ENCODE peak calls at places on chromosomes 3 and 15, in four cellular contexts. One of them, this sample, is unnamed.

GRCh38 chr3:15610083-15610482 is 8.5 kb downstream of the BTD start:
- DNase-seq in A549: peak
- DNase-seq in NB4: peak
- DNase-seq in tibial nerve: no peak
- DNase-seq in this sample: no peak

GRCh38 chr3:177569193-177569592 is 371.9 kb upstream of the TBL1XR1 start:
- DNase-seq in tibial nerve: no peak
- DNase-seq in NB4: no peak
- DNase-seq in A549: no peak
- DNase-seq in this sample: no peak

GRCh38 chr15:29094711-29095110 is 174.9 kb downstream of the NSMCE3 start:
- DNase-seq in A549: no peak
- DNase-seq in tibial nerve: no peak
- DNase-seq in NB4: no peak
- DNase-seq in this sample: no peak

GRCh38 chr3:36149447-36149865 is 230.8 kb upstream of the STAC start:
- DNase-seq in NB4: no peak
- DNase-seq in A549: no peak
- DNase-seq in tibial nerve: no peak
- DNase-seq in this sample: no peak

GRCh38 chr15:68310178-68310810 is 32.7 kb downstream of the FEM1B start:
- DNase-seq in tibial nerve: peak
- DNase-seq in NB4: no peak
- DNase-seq in A549: no peak
- DNase-seq in this sample: no peak

GRCh38 chr3:194586839-194587238 is 46.4 kb downstream of the TMEM44 start:
- DNase-seq in NB4: no peak
- DNase-seq in tibial nerve: no peak
- DNase-seq in A549: no peak
- DNase-seq in this sample: no peak

GRCh38 chr15:74264081-74264501 is 28.0 kb downstream of the CCDC33 start:
- DNase-seq in tibial nerve: no peak
- DNase-seq in A549: no peak
- DNase-seq in NB4: no peak
- DNase-seq in this sample: no peak

GRCh38 chr15:75043509-75044257 is 20.3 kb downstream of the PPCDC start:
- DNase-seq in tibial nerve: peak
- DNase-seq in NB4: peak
- DNase-seq in A549: no peak
- DNase-seq in this sample: no peak

GRCh38 chr3:43043071-43043766 is 62.7 kb downstream of the POMGNT2 start:
- DNase-seq in A549: no peak
- DNase-seq in NB4: no peak
- DNase-seq in tibial nerve: no peak
- DNase-seq in this sample: peak

GRCh38 chr3:114418724-114419543 is 125.1 kb downstream of the TIGIT start:
- DNase-seq in NB4: peak
- DNase-seq in A549: peak
- DNase-seq in tibial nerve: peak
- DNase-seq in this sample: no peak

GRCh38 chr15:101255615-101256350 is 3.9 kb upstream of the CHSY1 start:
- DNase-seq in A549: no peak
- DNase-seq in tibial nerve: no peak
- DNase-seq in NB4: no peak
- DNase-seq in this sample: no peak

GRCh38 chr3:12483364-12483763 is 916 bp upstream of the TSEN2 start:
- DNase-seq in A549: no peak
- DNase-seq in tibial nerve: no peak
- DNase-seq in NB4: no peak
- DNase-seq in this sample: no peak

GRCh38 chr15:35427091-35427490 is 118.9 kb downstream of the DPH6 start:
- DNase-seq in NB4: no peak
- DNase-seq in tibial nerve: no peak
- DNase-seq in A549: no peak
- DNase-seq in this sample: no peak

GRCh38 chr15:100786901-100787566 is 92.6 kb upstream of the ALDH1A3 start:
- DNase-seq in tibial nerve: no peak
- DNase-seq in NB4: peak
- DNase-seq in A549: no peak
- DNase-seq in this sample: peak

GRCh38 chr15:64895285-64896065 is 16.2 kb upstream of the ANKDD1A start:
- DNase-seq in NB4: peak
- DNase-seq in tibial nerve: no peak
- DNase-seq in A549: no peak
- DNase-seq in this sample: no peak

GRCh38 chr3:145807990-145808389 is 353.0 kb downstream of the PLOD2 start:
- DNase-seq in tibial nerve: no peak
- DNase-seq in NB4: peak
- DNase-seq in A549: no peak
- DNase-seq in this sample: no peak

GRCh38 chr3:14366915-14367523 is 35.4 kb upstream of the SLC6A6 start:
- DNase-seq in tibial nerve: no peak
- DNase-seq in A549: no peak
- DNase-seq in NB4: no peak
- DNase-seq in this sample: no peak

GRCh38 chr3:44860117-44860516 is 1.6 kb upstream of the TMEM42 start:
- DNase-seq in NB4: no peak
- DNase-seq in tibial nerve: no peak
- DNase-seq in A549: no peak
- DNase-seq in this sample: no peak

GRCh38 chr3:63343674-63344073 is 65.6 kb downstream of the SYNPR start:
- DNase-seq in A549: no peak
- DNase-seq in tibial nerve: peak
- DNase-seq in NB4: peak
- DNase-seq in this sample: no peak

GRCh38 chr3:150370129-150370602 is 37.9 kb upstream of the TSC22D2 start:
- DNase-seq in tibial nerve: peak
- DNase-seq in NB4: no peak
- DNase-seq in A549: peak
- DNase-seq in this sample: no peak

GRCh38 chr3:63914312-63914711 is 2.1 kb upstream of the SCAANT1 start:
- DNase-seq in NB4: no peak
- DNase-seq in tibial nerve: peak
- DNase-seq in A549: no peak
- DNase-seq in this sample: no peak

GRCh38 chr15:57425842-57426241 is 49.5 kb downstream of the CGNL1 start:
- DNase-seq in tibial nerve: no peak
- DNase-seq in A549: no peak
- DNase-seq in NB4: no peak
- DNase-seq in this sample: no peak

GRCh38 chr15:85832389-85832788 is 37.7 kb upstream of the KLHL25 start:
- DNase-seq in tibial nerve: no peak
- DNase-seq in NB4: peak
- DNase-seq in A549: no peak
- DNase-seq in this sample: no peak

GRCh38 chr15:90883971-90884718 is at the start of gene FES:
- DNase-seq in NB4: peak
- DNase-seq in tibial nerve: peak
- DNase-seq in A549: no peak
- DNase-seq in this sample: no peak

GRCh38 chr15:85475317-85475701 is 94.9 kb downstream of the AKAP13 start:
- DNase-seq in A549: no peak
- DNase-seq in tibial nerve: no peak
- DNase-seq in NB4: peak
- DNase-seq in this sample: no peak

GRCh38 chr3:31531465-31531991 is 1.2 kb upstream of the STT3B start:
- DNase-seq in tibial nerve: no peak
- DNase-seq in A549: no peak
- DNase-seq in NB4: no peak
- DNase-seq in this sample: no peak

GRCh38 chr3:45950686-45951600 is 7.7 kb downstream of the CXCR6 start:
- DNase-seq in A549: no peak
- DNase-seq in tibial nerve: no peak
- DNase-seq in NB4: no peak
- DNase-seq in this sample: no peak

GRCh38 chr15:52228928-52229327 is 37.7 kb upstream of the GNB5 start:
- DNase-seq in A549: no peak
- DNase-seq in tibial nerve: no peak
- DNase-seq in NB4: no peak
- DNase-seq in this sample: no peak

GRCh38 chr15:67135494-67135893 is 70.1 kb downstream of the SMAD3 start:
- DNase-seq in tibial nerve: no peak
- DNase-seq in NB4: no peak
- DNase-seq in A549: no peak
- DNase-seq in this sample: no peak

GRCh38 chr15:72179950-72180581 is 17.5 kb downstream of the GRAMD2A start:
- DNase-seq in NB4: no peak
- DNase-seq in tibial nerve: no peak
- DNase-seq in A549: no peak
- DNase-seq in this sample: no peak

GRCh38 chr15:69060041-69060481 is 45.6 kb downstream of the NOX5 start:
- DNase-seq in tibial nerve: no peak
- DNase-seq in A549: no peak
- DNase-seq in NB4: no peak
- DNase-seq in this sample: no peak

GRCh38 chr3:154981201-154981600 is 98.9 kb upstream of the MME start:
- DNase-seq in NB4: no peak
- DNase-seq in tibial nerve: no peak
- DNase-seq in A549: no peak
- DNase-seq in this sample: no peak

GRCh38 chr15:46091860-46092450 is 457.1 kb downstream of the SQOR start:
- DNase-seq in A549: peak
- DNase-seq in tibial nerve: peak
- DNase-seq in NB4: peak
- DNase-seq in this sample: no peak
- TF ChIP-seq CTCF in A549: peak
- TF ChIP-seq CTCF in tibial nerve: peak
- TF ChIP-seq CTCF in NB4: peak
- TF ChIP-seq CTCF in this sample: no peak

GRCh38 chr3:54069961-54070360 is 52.4 kb upstream of the CACNA2D3 start:
- DNase-seq in tibial nerve: no peak
- DNase-seq in NB4: no peak
- DNase-seq in A549: no peak
- DNase-seq in this sample: no peak
- TF ChIP-seq POLR2A in tibial nerve: no peak
- TF ChIP-seq POLR2A in NB4: no peak
- TF ChIP-seq POLR2A in A549: no peak
- TF ChIP-seq POLR2A in this sample: no peak

DNA sequence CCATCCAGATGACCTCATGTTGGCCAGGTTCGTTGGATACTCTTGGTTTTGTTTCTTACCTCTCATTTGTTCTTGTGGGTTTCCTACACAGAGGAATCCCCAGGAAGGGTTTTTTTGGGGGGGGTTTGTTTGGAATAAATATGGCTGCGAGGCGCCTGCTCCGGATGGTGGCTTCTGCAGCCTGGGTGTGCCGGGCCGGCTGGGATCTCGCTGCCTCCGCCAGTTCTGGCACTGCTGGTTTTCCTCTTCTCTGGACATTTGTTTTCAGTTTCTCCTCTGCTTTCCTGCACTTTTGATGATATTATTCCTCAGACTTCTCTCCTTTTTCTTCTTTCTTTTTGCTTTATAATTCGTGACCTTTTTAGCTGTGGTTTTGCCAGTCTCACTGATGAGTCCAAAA is 187.4 kb downstream of the OR4M2 start:
- DNase-seq in NB4: no peak
- DNase-seq in A549: no peak
- DNase-seq in tibial nerve: no peak
- DNase-seq in this sample: no peak
- TF ChIP-seq CTCF in NB4: no peak
- TF ChIP-seq CTCF in A549: no peak
- TF ChIP-seq CTCF in tibial nerve: no peak
- TF ChIP-seq CTCF in this sample: no peak

DNA sequence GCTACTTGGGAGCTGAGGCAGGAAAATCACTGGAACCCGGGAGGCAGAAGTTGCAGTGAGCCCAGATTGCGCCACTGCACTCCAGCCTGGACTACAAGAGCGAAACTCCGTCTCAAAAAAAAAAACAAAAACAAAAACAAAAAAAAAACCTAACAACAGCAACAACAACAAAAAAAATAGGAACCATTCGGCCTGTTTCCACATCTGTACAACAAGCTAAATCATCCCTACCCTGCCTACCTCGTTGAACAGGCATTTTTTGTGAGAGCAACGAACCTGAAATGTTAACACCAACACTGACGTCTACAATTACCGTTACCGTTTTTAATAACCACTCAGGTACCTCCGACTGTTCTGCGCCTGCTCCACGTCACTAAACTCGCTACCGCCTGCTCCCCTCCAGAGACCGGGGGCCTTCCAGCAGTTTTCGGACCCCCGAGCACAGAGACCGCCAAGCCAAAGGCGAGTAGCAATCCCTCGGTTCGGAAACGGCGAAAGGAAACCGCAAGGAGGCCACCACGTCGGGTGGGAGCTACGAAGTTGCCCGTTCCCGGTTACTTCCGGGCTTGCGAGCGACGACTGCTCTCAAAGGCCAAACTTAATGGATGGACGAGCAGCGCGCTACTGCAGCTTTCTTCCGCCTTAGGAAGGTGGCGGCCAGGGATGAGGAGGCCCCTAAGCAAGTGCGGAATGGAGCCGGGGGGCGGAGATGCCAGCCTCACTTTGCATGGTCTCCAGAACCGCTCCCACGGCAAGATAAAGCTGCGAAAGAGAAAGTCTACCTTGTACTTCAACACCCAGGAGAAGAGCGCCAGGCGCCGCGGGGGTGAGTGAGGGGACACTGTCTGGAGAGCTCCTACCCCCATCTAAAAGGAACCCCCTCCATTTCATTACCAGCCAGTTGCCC is at the start of the genes PIGB and PIGBOS1:
- DNase-seq in tibial nerve: peak
- DNase-seq in A549: peak
- DNase-seq in NB4: peak
- DNase-seq in this sample: no peak
- TF ChIP-seq POLR2A in tibial nerve: no peak
- TF ChIP-seq POLR2A in A549: peak
- TF ChIP-seq POLR2A in NB4: peak
- TF ChIP-seq POLR2A in this sample: no peak

GRCh38 chr3:38552364-38552763 is 56.2 kb downstream of the EXOG start:
- DNase-seq in A549: no peak
- DNase-seq in tibial nerve: no peak
- DNase-seq in NB4: no peak
- DNase-seq in this sample: peak

GRCh38 chr3:38549957-38550840 is 54.1 kb downstream of the EXOG start:
- DNase-seq in NB4: no peak
- DNase-seq in A549: no peak
- DNase-seq in tibial nerve: no peak
- DNase-seq in this sample: peak

GRCh38 chr3:38549486-38549885 is 53.3 kb downstream of the EXOG start:
- DNase-seq in A549: no peak
- DNase-seq in NB4: no peak
- DNase-seq in tibial nerve: no peak
- DNase-seq in this sample: peak

GRCh38 chr3:38553071-38553470 is 56.9 kb downstream of the EXOG start:
- DNase-seq in A549: no peak
- DNase-seq in NB4: no peak
- DNase-seq in tibial nerve: no peak
- DNase-seq in this sample: no peak

GRCh38 chr3:38551026-38551832 is 55.1 kb downstream of the EXOG start:
- DNase-seq in A549: no peak
- DNase-seq in NB4: no peak
- DNase-seq in tibial nerve: no peak
- DNase-seq in this sample: peak
- TF ChIP-seq CTCF in A549: no peak
- TF ChIP-seq CTCF in NB4: no peak
- TF ChIP-seq CTCF in tibial nerve: no peak
- TF ChIP-seq CTCF in this sample: no peak

GRCh38 chr15:31327674-31328424 is 1.2 kb downstream of the KLF13 start:
- DNase-seq in A549: peak
- DNase-seq in NB4: peak
- DNase-seq in tibial nerve: no peak
- DNase-seq in this sample: no peak
- TF ChIP-seq POLR2A in A549: no peak
- TF ChIP-seq POLR2A in NB4: no peak
- TF ChIP-seq POLR2A in tibial nerve: peak
- TF ChIP-seq POLR2A in this sample: peak

This sample was measured in vagina.